ENCODE peak calls at places on chromosome 5, in ten cellular contexts. Y is IMR-90, H is NB4, E is A549, K is GM12891, X is uterus, I is body of pancreas, B is HCT116, T is heart left ventricle, N is H1. W is an unnamed sample.

GRCh38 chr5:148807845-148808244 is 18.6 kb upstream of the ADRB2 start:
- DNase-seq in Y (no peak), H (peak), E (no peak), K (no peak), X (no peak), I (no peak), B (no peak), T (peak), N (no peak), W (no peak)

GRCh38 chr5:125120012-125120411 is 373.6 kb upstream of the ZNF608 start:
- DNase-seq in Y (no peak), H (no peak), E (no peak), K (no peak), X (no peak), I (no peak), B (no peak), T (no peak), N (no peak), W (no peak)

GRCh38 chr5:126619781-126620180 is 19.0 kb downstream of the PHAX start:
- DNase-seq in Y (no peak), H (no peak), E (no peak), K (no peak), X (no peak), I (no peak), B (no peak), T (no peak), N (no peak), W (no peak)

GRCh38 chr5:81288021-81288433 is 13.4 kb upstream of the ZCCHC9 start:
- DNase-seq in Y (no peak), H (no peak), E (no peak), K (no peak), X (no peak), I (no peak), B (no peak), T (no peak), N (no peak), W (no peak)

GRCh38 chr5:151094861-151095260 is 14.0 kb upstream of the TNIP1 start:
- DNase-seq in Y (no peak), H (no peak), E (no peak), K (no peak), X (no peak), I (no peak), B (no peak), T (no peak), N (no peak), W (no peak)

GRCh38 chr5:168317521-168318147 is 26.2 kb downstream of the WWC1 start:
- DNase-seq in Y (peak), H (no peak), E (peak), K (no peak), X (no peak), I (peak), B (peak), T (no peak), N (no peak), W (no peak)

GRCh38 chr5:110356687-110357086 is 369.8 kb downstream of the TMEM232 start:
- DNase-seq in Y (no peak), H (no peak), E (no peak), K (no peak), X (no peak), I (no peak), B (no peak), T (no peak), N (no peak), W (no peak)

GRCh38 chr5:159819671-159820411 is 96.4 kb upstream of the ADRA1B start:
- DNase-seq in Y (no peak), H (no peak), E (no peak), K (no peak), X (peak), I (peak), B (no peak), T (peak), N (no peak), W (no peak)

GRCh38 chr5:41637424-41637823 is 127.0 kb upstream of the PLCXD3 start:
- DNase-seq in Y (no peak), H (peak), E (no peak), K (no peak), X (no peak), I (no peak), B (no peak), T (no peak), N (peak), W (no peak)

GRCh38 chr5:109656829-109657228 is 32.9 kb upstream of the MAN2A1 start:
- DNase-seq in Y (peak), H (peak), E (no peak), K (no peak), X (peak), I (peak), B (no peak), T (peak), N (no peak), W (no peak)

GRCh38 chr5:82620957-82621600 is 342.9 kb upstream of the RPS23 start:
- DNase-seq in Y (no peak), H (no peak), E (no peak), K (no peak), X (no peak), I (no peak), B (no peak), T (no peak), N (no peak), W (no peak)

GRCh38 chr5:16867585-16867953 is 68.5 kb downstream of the MYO10 start:
- DNase-seq in Y (no peak), H (no peak), E (no peak), K (no peak), X (no peak), I (no peak), B (no peak), T (no peak), N (no peak), W (no peak)

GRCh38 chr5:1524481-1524798 is 680 bp upstream of the LPCAT1 start:
- DNase-seq in Y (no peak), H (no peak), E (no peak), K (no peak), X (no peak), I (no peak), B (no peak), T (peak), N (peak), W (no peak)

GRCh38 chr5:1523480-1523792 is 324 bp downstream of the LPCAT1 start:
- DNase-seq in Y (no peak), H (no peak), E (no peak), K (no peak), X (peak), I (no peak), B (no peak), T (no peak), N (no peak), W (no peak)

GRCh38 chr5:1524799-1525623 is 1.3 kb upstream of the LPCAT1 start:
- DNase-seq in Y (no peak), H (no peak), E (no peak), K (no peak), X (peak), I (peak), B (no peak), T (peak), N (peak), W (no peak)

GRCh38 chr5:1522601-1523479 is 920 bp downstream of the LPCAT1 start:
- DNase-seq in Y (no peak), H (peak), E (no peak), K (no peak), X (peak), I (peak), B (no peak), T (peak), N (peak), W (no peak)

GRCh38 chr5:1523793-1524480 is at the start of gene LPCAT1:
- DNase-seq in Y (peak), H (peak), E (peak), K (peak), X (peak), I (peak), B (no peak), T (peak), N (peak), W (peak)
- TF ChIP-seq POLR2A in Y (peak), H (peak), E (peak), K (peak), X (no peak), I (peak), B (no peak), T (no peak), N (peak), W (peak)

GRCh38 chr5:33241826-33242225 is 198.9 kb upstream of the TARS1 start:
- DNase-seq in Y (no peak), H (peak), E (no peak), K (peak), X (no peak), I (no peak), B (no peak), T (no peak), N (no peak), W (no peak)
- TF ChIP-seq POLR2A in Y (no peak), H (no peak), E (no peak), K (no peak), X (no peak), I (no peak), B (no peak), T (no peak), N (no peak), W (no peak)

DNA sequence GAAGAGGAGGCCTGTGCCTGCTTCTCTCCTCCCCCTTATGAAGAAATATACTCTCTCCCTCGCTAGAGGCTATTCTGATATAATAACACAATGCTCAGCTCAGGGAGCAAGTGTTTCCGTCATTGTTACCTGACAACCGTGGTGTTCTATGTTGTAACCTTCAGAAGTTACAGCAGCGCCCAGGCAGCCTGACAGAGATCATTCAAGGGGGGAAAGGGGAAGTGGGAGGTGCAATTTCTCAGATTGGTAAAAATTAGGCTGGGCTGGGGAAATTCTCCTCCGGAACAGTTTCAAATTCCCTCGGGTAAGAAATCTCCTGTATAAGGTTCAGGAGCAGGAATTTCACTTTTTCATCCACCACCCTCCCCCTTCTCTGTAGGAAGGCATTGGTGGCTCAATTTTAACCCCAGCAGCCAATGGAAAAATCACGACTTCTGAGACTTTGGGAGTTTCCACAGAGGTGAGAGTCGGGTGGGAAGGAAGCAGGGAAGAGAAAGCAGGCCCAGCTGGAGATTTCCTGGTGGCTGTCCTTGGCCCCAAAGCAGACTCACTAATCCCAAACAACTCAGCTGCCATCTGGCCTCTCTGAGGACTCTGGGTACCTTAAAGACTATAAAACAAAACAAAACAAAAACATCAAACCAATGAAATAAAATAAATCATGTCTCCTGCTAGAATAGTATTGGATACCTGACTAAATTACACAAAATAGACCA is 1.3 kb downstream of the TMEM174 start:
- DNase-seq in Y (no peak), H (peak), E (no peak), K (no peak), X (no peak), I (no peak), B (no peak), T (no peak), N (no peak), W (no peak)
- TF ChIP-seq POLR2A in Y (no peak), H (no peak), E (no peak), K (no peak), X (no peak), I (no peak), B (no peak), T (no peak), N (no peak), W (no peak)

GRCh38 chr5:177426566-177427210 is at the start of gene GRK6:
- DNase-seq in Y (no peak), H (peak), E (peak), K (no peak), X (peak), I (peak), B (no peak), T (peak), N (no peak), W (no peak)
- TF ChIP-seq POLR2A in Y (peak), H (no peak), E (peak), K (peak), X (peak), I (no peak), B (no peak), T (no peak), N (peak), W (peak)

DNA sequence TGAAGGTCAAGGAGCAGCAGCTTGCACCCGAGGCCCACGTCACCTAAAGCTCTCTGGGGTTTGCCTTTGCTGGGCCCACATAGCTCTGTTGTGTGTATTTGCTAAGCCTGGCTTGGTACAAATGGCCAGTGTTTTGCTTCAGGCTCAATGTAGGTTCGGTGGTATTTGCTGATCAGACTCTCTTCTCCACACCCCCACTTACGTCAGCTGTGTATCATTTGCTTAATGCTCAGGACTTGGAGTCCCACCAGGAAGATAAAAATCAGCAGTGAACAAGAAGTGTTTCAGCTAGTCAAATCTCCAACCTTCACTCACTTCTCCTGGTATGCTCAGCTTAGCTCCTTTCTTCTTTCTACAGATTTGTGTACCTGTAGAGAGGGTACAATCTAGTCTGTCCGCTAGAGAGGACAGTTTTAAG is 4.8 kb upstream of the RFESD start:
- DNase-seq in Y (peak), H (no peak), E (no peak), K (no peak), X (peak), I (peak), B (no peak), T (no peak), N (no peak), W (no peak)
- TF ChIP-seq POLR2A in Y (no peak), H (no peak), E (no peak), K (no peak), X (no peak), I (peak), B (no peak), T (no peak), N (no peak), W (no peak)

GRCh38 chr5:179819296-179820126 is 1.2 kb upstream of the SQSTM1 start:
- DNase-seq in Y (peak), H (peak), E (no peak), K (no peak), X (peak), I (peak), B (no peak), T (peak), N (peak), W (no peak)
- TF ChIP-seq POLR2A in Y (peak), H (no peak), E (no peak), K (no peak), X (no peak), I (no peak), B (no peak), T (no peak), N (no peak), W (no peak)

W was measured in GM12892.